ENCODE peak calls at places on chromosomes 12 and 14, in five cellular contexts. J, U, D, C and N are unnamed samples.

GRCh38 chr14:27242874-27243273 is 645.0 kb upstream of the NOVA1 start:
- DNase-seq in D (no peak), J (no peak), C (no peak), U (no peak), N (no peak)

GRCh38 chr14:31935406-31935805 is 141.7 kb upstream of the ARHGAP5 start:
- DNase-seq in D (no peak), J (no peak), U (no peak), C (no peak), N (no peak)

GRCh38 chr14:68408680-68409079 is 384.2 kb downstream of the ZFP36L1 start:
- DNase-seq in C (no peak), U (no peak), D (no peak), J (no peak), N (no peak)

GRCh38 chr12:130715996-130716917 is at the start of gene RIMBP2:
- DNase-seq in C (no peak), D (no peak), J (peak), U (no peak), N (no peak)

GRCh38 chr12:106229036-106229591 is 18.7 kb downstream of the CKAP4 start:
- DNase-seq in U (no peak), D (no peak), J (no peak), C (no peak), N (no peak)

GRCh38 chr12:127677537-127678131 is 589.3 kb upstream of the TMEM132C start:
- DNase-seq in J (peak), D (peak), U (peak), C (peak), N (no peak)

GRCh38 chr12:78194448-78194847 is 363.8 kb downstream of the NAV3 start:
- DNase-seq in D (no peak), J (peak), C (no peak), U (no peak), N (no peak)

GRCh38 chr14:24367506-24368214 is at the start of gene NFATC4:
- DNase-seq in C (no peak), U (peak), J (peak), D (peak), N (no peak)

GRCh38 chr12:92556622-92557421 is 146.0 kb upstream of the PLEKHG7 start:
- DNase-seq in U (no peak), J (no peak), D (no peak), C (no peak), N (no peak)

GRCh38 chr14:77376380-77376770 is 519 bp downstream of the TMED8 start:
- DNase-seq in C (no peak), J (no peak), D (peak), U (peak), N (no peak)

DNA sequence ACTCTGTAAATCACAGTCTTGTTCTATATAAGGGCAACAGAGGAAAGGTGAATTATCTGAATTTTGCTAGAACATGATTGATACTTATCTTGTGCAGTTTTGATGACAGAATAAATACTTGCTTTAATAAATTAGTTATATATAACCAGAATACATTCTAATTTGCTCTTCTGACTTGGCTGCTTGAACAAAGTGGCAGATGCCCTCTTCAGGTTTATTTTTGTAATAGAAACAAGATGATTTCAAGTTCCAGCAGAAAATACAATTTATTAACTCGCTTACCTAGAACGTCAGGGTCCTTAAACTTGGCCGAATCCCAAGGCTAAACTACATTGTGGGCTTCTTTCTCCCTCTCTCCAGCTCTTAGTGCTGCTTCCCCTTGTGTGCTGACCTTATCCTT is 57.6 kb upstream of the SSTR1 start:
- DNase-seq in C (no peak), D (no peak), J (no peak), U (no peak), N (no peak)
- TF ChIP-seq CTCF in C (no peak), D (no peak), J (no peak), U (no peak), N (no peak)

GRCh38 chr12:65308601-65309071 is 30.2 kb downstream of the MSRB3 start:
- DNase-seq in C (no peak), J (peak), U (no peak), D (no peak), N (no peak)

GRCh38 chr12:65311260-65311659 is 32.8 kb downstream of the MSRB3 start:
- DNase-seq in U (no peak), D (no peak), J (no peak), C (no peak), N (no peak)

GRCh38 chr12:65308001-65308400 is 29.5 kb downstream of the MSRB3 start:
- DNase-seq in C (no peak), D (no peak), U (no peak), J (no peak), N (no peak)

GRCh38 chr12:65318186-65318685 is 39.8 kb downstream of the MSRB3 start:
- DNase-seq in J (no peak), C (no peak), D (no peak), U (no peak), N (no peak)

DNA sequence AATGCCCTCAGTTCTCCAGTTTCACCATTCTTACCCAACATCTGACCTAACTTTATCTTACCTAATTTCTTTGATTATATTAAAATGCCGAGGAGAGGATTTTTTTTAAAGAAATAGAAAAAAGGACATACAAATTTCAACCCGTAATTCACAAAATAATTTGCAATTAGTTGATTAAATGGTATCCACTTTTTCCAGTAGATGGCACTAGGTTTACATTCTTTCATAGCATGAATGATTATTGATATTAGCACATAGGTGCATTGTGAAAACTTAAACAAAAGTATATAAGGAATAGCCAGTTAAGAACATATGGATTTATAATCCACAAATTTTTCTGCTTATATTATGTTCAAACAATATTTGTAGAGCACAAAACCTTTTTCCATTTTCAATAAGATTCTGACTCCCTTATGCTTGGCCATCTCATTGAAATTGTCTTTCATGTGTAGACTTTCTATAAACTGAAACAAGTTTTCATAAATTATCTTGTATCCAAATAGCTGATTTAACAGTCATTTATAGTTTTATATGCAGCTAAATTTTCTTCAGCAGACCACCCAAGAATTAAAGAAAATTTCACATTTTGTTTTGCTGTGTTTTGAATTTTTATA is 35.3 kb downstream of the MSRB3 start:
- DNase-seq in D (no peak), C (no peak), U (no peak), J (no peak), N (no peak)
- TF ChIP-seq CTCF in D (no peak), C (no peak), U (peak), J (peak), N (peak)

GRCh38 chr12:72468505-72468904 is 196.3 kb downstream of the TRHDE start:
- DNase-seq in C (no peak), U (no peak), J (no peak), D (no peak), N (no peak)

GRCh38 chr12:72467985-72468384 is 195.8 kb downstream of the TRHDE start:
- DNase-seq in D (no peak), C (no peak), U (no peak), J (no peak), N (no peak)

GRCh38 chr12:72471806-72472205 is 199.6 kb downstream of the TRHDE start:
- DNase-seq in U (no peak), D (no peak), C (no peak), J (no peak), N (no peak)

GRCh38 chr12:72476301-72476700 is 204.1 kb downstream of the TRHDE start:
- DNase-seq in D (no peak), C (no peak), J (no peak), U (no peak), N (no peak)

GRCh38 chr12:72472350-72472749 is 200.2 kb downstream of the TRHDE start:
- DNase-seq in D (no peak), U (no peak), J (no peak), C (no peak), N (no peak)
- TF ChIP-seq CTCF in D (no peak), U (no peak), J (no peak), C (no peak), N (no peak)

DNA sequence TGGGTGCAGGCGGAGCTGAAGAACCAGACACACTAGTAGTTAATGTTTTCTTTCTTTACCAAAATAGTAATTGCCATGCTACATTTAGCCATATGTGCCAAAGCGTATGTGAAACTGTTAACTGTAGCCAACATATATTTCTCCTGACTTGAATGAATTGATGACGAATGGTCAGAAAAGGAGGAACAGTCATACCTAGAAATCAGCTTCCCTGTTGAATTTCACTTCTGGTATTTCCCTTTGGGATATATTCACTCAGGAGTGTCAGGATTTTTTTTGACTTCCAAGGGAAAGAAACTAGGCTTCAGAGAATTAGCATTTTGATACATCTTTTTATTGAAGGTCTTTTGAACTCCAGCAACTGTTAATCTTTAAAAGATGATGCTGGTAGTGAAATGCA is 87.0 kb downstream of the ERC1 start:
- DNase-seq in J (no peak), C (no peak), D (no peak), U (no peak), N (no peak)
- TF ChIP-seq CTCF in J (no peak), C (no peak), D (no peak), U (no peak), N (no peak)

GRCh38 chr12:123034865-123035264 is 54.4 kb downstream of the ARL6IP4 start:
- DNase-seq in D (no peak), J (peak), U (no peak), C (no peak), N (no peak)
- TF ChIP-seq CTCF in D (no peak), J (no peak), U (no peak), C (no peak), N (no peak)

GRCh38 chr12:7642876-7643309 is 22.8 kb downstream of the APOBEC1 start:
- DNase-seq in U (no peak), C (no peak), J (no peak), D (no peak), N (no peak)
- TF ChIP-seq CTCF in U (peak), C (no peak), J (peak), D (peak), N (peak)

DNA sequence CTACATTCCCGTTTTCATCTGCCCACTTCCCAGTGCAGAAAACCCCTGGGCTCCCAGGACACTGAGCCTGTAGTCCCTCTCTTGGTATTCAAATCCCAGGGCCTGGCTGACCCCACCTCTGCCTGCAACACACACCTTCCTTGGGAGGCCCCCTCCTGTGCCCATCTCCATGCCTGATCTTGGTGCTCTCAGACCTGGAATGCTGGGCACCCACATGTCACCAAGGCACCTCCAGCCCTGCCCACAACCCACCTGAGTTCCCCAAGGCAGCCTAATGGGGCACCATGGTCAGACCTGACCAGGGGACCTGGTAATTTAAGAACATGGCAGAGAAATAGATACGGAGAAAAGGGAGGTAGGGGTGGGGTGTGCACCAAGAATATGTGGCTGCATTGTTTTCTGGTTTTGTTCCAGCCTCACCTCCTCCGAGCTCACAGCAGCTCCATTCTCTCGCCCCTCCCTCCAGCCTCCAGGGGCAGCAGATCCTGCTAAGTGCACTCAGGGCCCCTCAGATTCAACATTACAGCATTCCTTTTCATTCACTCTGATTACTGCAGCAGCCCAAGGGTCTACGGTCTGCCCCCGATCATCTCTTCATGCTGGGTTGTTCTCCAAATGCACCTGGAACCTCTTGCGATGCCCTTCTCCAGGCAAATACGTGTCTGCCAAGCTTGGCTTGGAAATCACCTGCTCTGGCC is 9.2 kb upstream of the HSP90AA1 start:
- DNase-seq in D (no peak), J (no peak), C (no peak), U (no peak), N (no peak)
- TF ChIP-seq CTCF in D (no peak), J (no peak), C (no peak), U (no peak), N (no peak)